ENCODE peak calls at places on chromosome 14, in nine cellular contexts. S is GM13976; W is islet precursor cell; Y is neural crest cell; T is NCI-H2171; N is memory B cell; C is activated CD8-positive, alpha-beta T cell treated with anti-CD3 and anti-CD28 coated beads for 36 hours; E is pancreas; Z is aorta. G is an unnamed sample.

GRCh38 chr14:98957211-98958047 is 314.6 kb downstream of the BCL11B start:
- DNase-seq in S (no peak), W (peak), Y (no peak), T (no peak), N (no peak), C (no peak), E (no peak), Z (peak), G (peak)

GRCh38 chr14:53772936-53773335 is 183.7 kb downstream of the BMP4 start:
- DNase-seq in S (no peak), W (no peak), Y (no peak), T (no peak), N (no peak), C (no peak), E (no peak), Z (no peak), G (no peak)

GRCh38 chr14:55641954-55642353 is 61.9 kb downstream of the KTN1 start:
- DNase-seq in S (no peak), W (no peak), Y (no peak), T (no peak), N (no peak), C (no peak), E (no peak), Z (no peak), G (no peak)

GRCh38 chr14:50417853-50418252 is 21.2 kb upstream of the CDKL1 start:
- DNase-seq in S (no peak), W (no peak), Y (no peak), T (no peak), N (no peak), C (no peak), E (no peak), Z (no peak), G (no peak)

GRCh38 chr14:105173901-105174894 is 5.6 kb upstream of the JAG2 start:
- DNase-seq in S (no peak), W (no peak), Y (no peak), T (no peak), N (no peak), C (peak), E (no peak), Z (no peak), G (no peak)

GRCh38 chr14:100875126-100875525 is 28.4 kb downstream of the RTL1 start:
- DNase-seq in S (no peak), W (no peak), Y (no peak), T (no peak), N (no peak), C (no peak), E (no peak), Z (peak), G (no peak)

GRCh38 chr14:59629384-59630158 is 53.0 kb upstream of the CCDC175 start:
- DNase-seq in S (no peak), W (no peak), Y (no peak), T (peak), N (no peak), C (no peak), E (no peak), Z (no peak), G (no peak)

GRCh38 chr14:93160353-93160801 is 24.3 kb downstream of the MOAP1 start:
- DNase-seq in S (peak), W (no peak), Y (no peak), T (no peak), N (no peak), C (peak), E (no peak), Z (no peak), G (no peak)

G was measured in sciatic nerve.